ENCODE peak calls at places on chromosomes 4 and X, in six cellular contexts. G is RWPE1; R is left ventricle myocardium inferior; D is tibial nerve; Q is lung; X is activated CD8-positive, alpha-beta T cell treated with anti-CD3 and anti-CD28 coated beads for 36 hours. M is an unnamed sample.

GRCh38 chr4:104425003-104425402 is 69.7 kb downstream of the CXXC4 start:
- DNase-seq in Q (no peak), G (no peak), X (no peak), R (no peak), D (no peak), M (no peak)

GRCh38 chr4:142274137-142274536 is 572.0 kb downstream of the INPP4B start:
- DNase-seq in X (no peak), D (no peak), G (peak), Q (no peak), R (no peak), M (no peak)

GRCh38 chr4:159010100-159010499 is 92.8 kb upstream of the RAPGEF2 start:
- DNase-seq in X (no peak), G (no peak), D (no peak), R (no peak), Q (no peak), M (no peak)

GRCh38 chrX:79975605-79976004 is 38.9 kb upstream of the TBX22 start:
- DNase-seq in G (no peak), Q (no peak), R (no peak), D (no peak), X (no peak), M (no peak)

GRCh38 chrX:117092641-117093040 is 629.9 kb upstream of the CT83 start:
- DNase-seq in Q (no peak), G (no peak), D (no peak), R (no peak), X (no peak), M (no peak)

GRCh38 chr4:139279723-139280620 is at the start of gene MGARP:
- DNase-seq in R (peak), Q (no peak), G (no peak), X (peak), D (no peak), M (peak)

GRCh38 chrX:10574663-10575062 is 45.7 kb downstream of the MID1 start:
- DNase-seq in R (no peak), G (peak), Q (no peak), D (no peak), X (no peak), M (no peak)

GRCh38 chrX:125894947-125895346 is 271.1 kb downstream of the DCAF12L2 start:
- DNase-seq in G (no peak), Q (no peak), X (no peak), D (no peak), R (no peak), M (no peak)

GRCh38 chr4:159937595-159937994 is 834.7 kb downstream of the RAPGEF2 start:
- DNase-seq in Q (no peak), X (no peak), R (no peak), D (no peak), G (no peak), M (peak)

GRCh38 chr4:54268151-54268550 is 39.1 kb downstream of the PDGFRA start:
- DNase-seq in Q (no peak), X (no peak), G (no peak), D (no peak), R (no peak), M (no peak)

GRCh38 chr4:61994036-61994435 is 793.9 kb downstream of the ADGRL3 start:
- DNase-seq in G (no peak), D (no peak), X (no peak), Q (no peak), R (no peak), M (no peak)

GRCh38 chrX:22541926-22542325 is 269.2 kb downstream of the CBLL2 start:
- DNase-seq in X (no peak), D (no peak), R (no peak), G (no peak), Q (no peak), M (no peak)

GRCh38 chrX:124030520-124030919 is 69.0 kb downstream of the STAG2 start:
- DNase-seq in D (no peak), G (no peak), R (no peak), X (no peak), Q (no peak), M (peak)

GRCh38 chr4:175776217-175776616 is 35.8 kb downstream of the GPM6A start:
- DNase-seq in G (no peak), D (no peak), R (no peak), Q (no peak), X (no peak), M (no peak)

GRCh38 chr4:142329304-142329703 is 516.8 kb downstream of the INPP4B start:
- DNase-seq in Q (no peak), X (no peak), R (no peak), D (no peak), G (no peak), M (no peak)

GRCh38 chr4:92303621-92304027 is at the start of gene GRID2:
- DNase-seq in X (no peak), R (no peak), D (no peak), Q (no peak), G (peak), M (peak)

GRCh38 chr4:187608001-187608421 is 387.6 kb upstream of the ZFP42 start:
- DNase-seq in X (no peak), Q (no peak), G (peak), R (no peak), D (no peak), M (no peak)

GRCh38 chr4:61517144-61517543 is 317.0 kb downstream of the ADGRL3 start:
- DNase-seq in R (no peak), D (no peak), Q (no peak), X (no peak), G (no peak), M (no peak)

GRCh38 chrX:153778684-153779101 is 2.1 kb upstream of the SRPK3 start:
- DNase-seq in X (no peak), R (no peak), D (no peak), G (peak), Q (no peak), M (no peak)

GRCh38 chr4:162457071-162457865 is 293.5 kb upstream of the FSTL5 start:
- DNase-seq in X (no peak), D (no peak), R (no peak), G (peak), Q (no peak), M (no peak)

GRCh38 chr4:24770111-24770584 is 25.2 kb upstream of the SOD3 start:
- DNase-seq in G (peak), X (no peak), Q (no peak), D (no peak), R (no peak), M (peak)

GRCh38 chrX:45743081-45743533 is 542.4 kb upstream of the DIPK2B start:
- DNase-seq in G (peak), Q (no peak), X (peak), D (no peak), R (no peak), M (no peak)

GRCh38 chr4:84472154-84472553 is 26.9 kb downstream of the NKX6-1 start:
- DNase-seq in G (no peak), D (no peak), R (no peak), Q (no peak), X (no peak), M (no peak)

GRCh38 chr4:108731001-108731400 is 31.9 kb downstream of the ETNPPL start:
- DNase-seq in Q (no peak), R (no peak), D (no peak), G (no peak), X (no peak), M (no peak)

GRCh38 chr4:183164963-183165362 is 65.9 kb downstream of the WWC2 start:
- DNase-seq in G (no peak), Q (peak), R (no peak), D (no peak), X (no peak), M (no peak)

GRCh38 chr4:1082215-1083182 is 30.9 kb downstream of the RNF212 start:
- DNase-seq in R (peak), Q (peak), X (no peak), G (peak), D (peak), M (no peak)

GRCh38 chr4:164501074-164501473 is 252.9 kb upstream of the SMIM31 start:
- DNase-seq in Q (no peak), D (no peak), R (no peak), X (no peak), G (peak), M (no peak)

GRCh38 chr4:129602447-129602846 is 506.5 kb downstream of the C4orf33 start:
- DNase-seq in Q (no peak), G (no peak), D (no peak), X (no peak), R (no peak), M (no peak)

GRCh38 chrX:121322159-121322558 is 274.7 kb downstream of the GLUD2 start:
- DNase-seq in R (no peak), Q (no peak), X (peak), G (peak), D (no peak), M (no peak)

GRCh38 chr4:107115185-107115847 is 79.2 kb upstream of the DKK2 start:
- DNase-seq in Q (no peak), R (no peak), G (no peak), X (no peak), D (no peak), M (no peak)

GRCh38 chr4:165502919-165503907 is 124.4 kb downstream of the CPE start:
- DNase-seq in Q (no peak), D (no peak), R (no peak), G (no peak), X (peak), M (peak)

GRCh38 chrX:51641421-51642021 is 22.8 kb upstream of the CENPVL3 start:
- DNase-seq in R (no peak), D (no peak), X (peak), Q (no peak), G (peak), M (peak)

GRCh38 chr4:57055873-57056272 is 54.3 kb downstream of the IGFBP7 start:
- DNase-seq in R (peak), G (no peak), Q (no peak), X (no peak), D (no peak), M (no peak)

GRCh38 chr4:123476089-123476488 is 79.5 kb downstream of the SPRY1 start:
- DNase-seq in X (no peak), D (no peak), Q (no peak), R (no peak), G (no peak), M (no peak)

GRCh38 chr4:8247047-8247930 is 22.3 kb upstream of the HTRA3 start:
- DNase-seq in R (peak), X (no peak), D (peak), G (no peak), Q (peak), M (no peak)

GRCh38 chrX:110402091-110402854 is 43.6 kb downstream of the RTL9 start:
- DNase-seq in G (peak), Q (no peak), R (peak), D (no peak), X (no peak), M (no peak)

DNA sequence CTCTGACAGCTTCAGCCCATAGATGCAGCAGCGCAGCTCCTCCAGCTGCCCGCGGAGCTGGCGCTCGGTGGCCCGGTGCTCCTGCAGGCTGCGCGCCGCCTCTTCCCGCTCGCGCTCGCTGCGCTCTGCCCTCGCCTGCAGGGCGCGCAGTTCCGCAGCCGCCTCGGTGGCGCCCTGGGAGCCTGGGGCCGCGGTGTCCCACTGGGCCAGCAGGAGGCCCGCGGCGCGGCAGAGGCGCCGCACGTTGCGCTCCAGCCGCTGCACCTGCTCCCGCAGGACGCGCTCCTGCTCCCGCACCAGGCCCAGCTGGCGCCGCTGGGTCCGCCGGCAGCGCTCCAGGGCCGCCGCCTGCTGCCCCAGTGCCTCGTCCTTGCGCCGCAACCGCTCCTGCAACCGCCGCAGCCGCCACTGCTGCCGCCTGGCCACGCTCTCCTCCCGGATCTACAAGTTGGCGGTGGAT is 10.1 kb downstream of the C4orf50 start:
- DNase-seq in R (no peak), D (no peak), Q (no peak), X (no peak), G (no peak), M (no peak)
- TF ChIP-seq CTCF in R (no peak), D (no peak), Q (no peak), X (no peak), G (no peak), M (no peak)

DNA sequence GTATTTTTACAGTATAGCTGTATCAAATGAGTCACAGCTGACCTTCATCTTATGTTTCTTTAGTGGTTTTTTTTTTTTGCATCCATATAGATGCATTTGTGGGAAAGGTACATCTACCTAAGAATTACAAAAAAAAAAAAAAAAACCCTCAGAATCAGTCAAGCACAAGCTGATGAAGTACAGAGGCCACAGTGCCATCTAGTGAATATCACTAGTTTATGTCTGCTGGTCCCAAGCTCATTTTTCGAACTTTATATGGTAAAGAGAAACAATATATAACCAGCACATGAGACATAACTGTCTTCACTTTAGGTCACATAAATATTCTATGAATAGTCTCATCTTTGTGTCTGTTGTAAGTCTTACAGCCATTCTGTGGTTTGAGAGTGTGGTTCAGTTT is 220.1 kb downstream of the DLG3 start:
- DNase-seq in G (peak), X (peak), D (no peak), R (no peak), Q (no peak), M (peak)
- TF ChIP-seq CTCF in G (peak), X (no peak), D (no peak), R (peak), Q (no peak), M (no peak)

GRCh38 chr4:71713611-71714203 is 70.2 kb downstream of the GC start:
- DNase-seq in R (no peak), Q (no peak), X (no peak), G (peak), D (no peak), M (no peak)
- TF ChIP-seq CTCF in R (peak), Q (peak), X (peak), G (peak), D (peak), M (peak)

GRCh38 chrX:53294024-53294648 is 12.8 kb upstream of the IQSEC2 start:
- DNase-seq in Q (no peak), D (no peak), G (no peak), R (no peak), X (no peak), M (no peak)
- TF ChIP-seq CTCF in Q (no peak), D (no peak), G (no peak), R (peak), X (no peak), M (peak)